ENCODE peak calls at places on chromosomes 6 and 20, in ten cellular contexts. X is HL-60; T is CD4-positive, alpha-beta T cell; B is NT2/D1; Y is lung; Z is CD4-positive, alpha-beta memory T cell; A is BJ; N is psoas muscle; Q is upper lobe of right lung; J is fibroblast of lung. M is an unnamed sample. For H3K27me3, the result is how much of the 10 kb centered on the place peaks cover.

GRCh38 chr6:130202782-130203181 is 20.0 kb downstream of the SAMD3 start:
- DNase-seq in X (no peak), T (no peak), B (no peak), Y (no peak), Z (peak), A (no peak), N (no peak), Q (no peak), J (no peak), M (no peak)

GRCh38 chr20:25076731-25077609 is 5.0 kb downstream of the VSX1 start:
- DNase-seq in X (no peak), T (no peak), B (no peak), Y (no peak), Z (no peak), A (no peak), N (no peak), Q (no peak), J (no peak), M (no peak)

GRCh38 chr6:136007355-136007754 is 155.9 kb downstream of the PDE7B start:
- DNase-seq in X (peak), T (no peak), B (no peak), Y (no peak), Z (no peak), A (no peak), N (no peak), Q (no peak), J (no peak), M (no peak)

GRCh38 chr6:132607544-132608233 is 16.4 kb downstream of the TAAR2 start:
- DNase-seq in X (no peak), T (no peak), B (no peak), Y (no peak), Z (no peak), A (no peak), N (no peak), Q (no peak), J (no peak), M (no peak)

GRCh38 chr6:906920-907319 is 214.0 kb upstream of the EXOC2 start:
- DNase-seq in X (no peak), T (no peak), B (no peak), Y (no peak), Z (no peak), A (no peak), N (no peak), Q (no peak), J (no peak), M (no peak)

GRCh38 chr6:37221585-37222124 is 35.9 kb upstream of the TBC1D22B start:
- DNase-seq in X (no peak), T (no peak), B (no peak), Y (no peak), Z (no peak), A (no peak), N (no peak), Q (no peak), J (no peak), M (no peak)

GRCh38 chr6:71367763-71368162 is 79.2 kb downstream of the OGFRL1 start:
- DNase-seq in X (no peak), T (no peak), B (no peak), Y (no peak), Z (no peak), A (no peak), N (no peak), Q (no peak), J (peak), M (no peak)

GRCh38 chr6:40536442-40536841 is 50.7 kb downstream of the LRFN2 start:
- DNase-seq in X (no peak), T (no peak), B (no peak), Y (no peak), Z (no peak), A (no peak), N (no peak), Q (no peak), J (no peak), M (no peak)

GRCh38 chr6:82818727-82819126 is 246.9 kb downstream of the UBE3D start:
- DNase-seq in X (no peak), T (no peak), B (no peak), Y (no peak), Z (no peak), A (no peak), N (no peak), Q (no peak), J (peak), M (peak)

GRCh38 chr20:59771506-59772372 is 161.7 kb downstream of the SYCP2 start:
- DNase-seq in X (no peak), T (no peak), B (no peak), Y (no peak), Z (no peak), A (no peak), N (no peak), Q (no peak), J (no peak), M (no peak)

GRCh38 chr20:8744228-8744844 is 324.6 kb upstream of the PLCB4 start:
- DNase-seq in X (no peak), T (no peak), B (no peak), Y (no peak), Z (no peak), A (no peak), N (no peak), Q (no peak), J (peak), M (no peak)

GRCh38 chr6:130494745-130495144 is 128.9 kb downstream of the TMEM200A start:
- DNase-seq in X (no peak), T (no peak), B (no peak), Y (no peak), Z (no peak), A (no peak), N (no peak), Q (no peak), J (no peak), M (no peak)

GRCh38 chr20:61727761-61728160 is 337.9 kb downstream of the TAF4 start:
- DNase-seq in X (no peak), T (no peak), B (no peak), Y (no peak), Z (no peak), A (no peak), N (no peak), Q (no peak), J (no peak), M (no peak)

GRCh38 chr6:30781697-30782424 is 37.5 kb upstream of the IER3 start:
- DNase-seq in X (peak), T (no peak), B (no peak), Y (peak), Z (no peak), A (peak), N (peak), Q (peak), J (peak), M (peak)

GRCh38 chr6:164404802-164405488 is 904.5 kb downstream of the C6orf118 start:
- DNase-seq in X (no peak), T (no peak), B (no peak), Y (no peak), Z (no peak), A (no peak), N (no peak), Q (no peak), J (no peak), M (no peak)

GRCh38 chr6:38773338-38773737 is 58.2 kb downstream of the DNAH8 start:
- DNase-seq in X (no peak), T (no peak), B (peak), Y (no peak), Z (no peak), A (no peak), N (no peak), Q (no peak), J (no peak), M (no peak)

GRCh38 chr20:59560588-59561227 is 43.6 kb upstream of the PHACTR3 start:
- DNase-seq in X (peak), T (no peak), B (peak), Y (no peak), Z (no peak), A (no peak), N (no peak), Q (no peak), J (peak), M (no peak)

GRCh38 chr20:32898721-32899120 is 40.0 kb downstream of the EFCAB8 start:
- DNase-seq in X (no peak), T (no peak), B (no peak), Y (no peak), Z (no peak), A (peak), N (no peak), Q (no peak), J (no peak), M (no peak)

GRCh38 chr20:62607366-62608217 is 34.7 kb upstream of the SLCO4A1 start:
- DNase-seq in X (no peak), T (no peak), B (no peak), Y (no peak), Z (no peak), A (no peak), N (peak), Q (no peak), J (no peak), M (no peak)

GRCh38 chr20:60117040-60117439 is 158.8 kb downstream of the CDH26 start:
- DNase-seq in X (no peak), T (no peak), B (no peak), Y (no peak), Z (no peak), A (peak), N (no peak), Q (no peak), J (no peak), M (no peak)

GRCh38 chr6:46419576-46420002 is 71.7 kb downstream of the RCAN2 start:
- DNase-seq in X (no peak), T (no peak), B (peak), Y (peak), Z (no peak), A (no peak), N (no peak), Q (no peak), J (peak), M (peak)

GRCh38 chr6:41723178-41723935 is 12.1 kb downstream of the TFEB start:
- DNase-seq in X (peak), T (no peak), B (no peak), Y (peak), Z (no peak), A (peak), N (peak), Q (peak), J (peak), M (peak)

GRCh38 chr6:86581833-86582232 is 355.5 kb upstream of the HTR1E start:
- DNase-seq in X (no peak), T (no peak), B (no peak), Y (no peak), Z (no peak), A (no peak), N (no peak), Q (no peak), J (no peak), M (no peak)

GRCh38 chr6:39049575-39050283 is 1.1 kb downstream of the GLP1R start:
- DNase-seq in X (no peak), T (no peak), B (no peak), Y (no peak), Z (no peak), A (no peak), N (no peak), Q (peak), J (no peak), M (no peak)

GRCh38 chr6:1363729-1364572 is 25.4 kb upstream of the FOXF2 start:
- DNase-seq in X (no peak), T (no peak), B (no peak), Y (no peak), Z (no peak), A (peak), N (peak), Q (no peak), J (peak), M (no peak)

GRCh38 chr20:45011108-45011526 is 44.8 kb downstream of the STK4 start:
- DNase-seq in X (no peak), T (no peak), B (peak), Y (peak), Z (peak), A (no peak), N (no peak), Q (no peak), J (peak), M (peak)

GRCh38 chr6:27839303-27840081 is 72.7 kb downstream of the OR2B2 start:
- DNase-seq in X (no peak), T (no peak), B (no peak), Y (peak), Z (no peak), A (peak), N (peak), Q (no peak), J (peak), M (peak)

GRCh38 chr6:117530467-117531242 is 48.2 kb downstream of the DCBLD1 start:
- DNase-seq in X (no peak), T (no peak), B (no peak), Y (no peak), Z (no peak), A (no peak), N (no peak), Q (no peak), J (peak), M (no peak)

GRCh38 chr6:45486739-45487138 is 109.0 kb upstream of the SUPT3H start:
- DNase-seq in X (no peak), T (no peak), B (no peak), Y (no peak), Z (no peak), A (no peak), N (no peak), Q (no peak), J (no peak), M (no peak)

GRCh38 chr20:2054911-2055310 is 46.7 kb upstream of the STK35 start:
- DNase-seq in X (no peak), T (no peak), B (no peak), Y (no peak), Z (no peak), A (no peak), N (no peak), Q (no peak), J (no peak), M (no peak)

GRCh38 chr6:105667061-105667460 is 264.2 kb upstream of the PREP start:
- DNase-seq in X (no peak), T (no peak), B (no peak), Y (no peak), Z (no peak), A (no peak), N (no peak), Q (no peak), J (no peak), M (no peak)

GRCh38 chr20:7841967-7842301 is 98.3 kb downstream of the HAO1 start:
- DNase-seq in X (no peak), T (no peak), B (no peak), Y (no peak), Z (no peak), A (peak), N (peak), Q (no peak), J (peak), M (peak)

GRCh38 chr6:157693867-157694266 is 129.2 kb upstream of the SNX9 start:
- DNase-seq in X (no peak), T (no peak), B (no peak), Y (no peak), Z (no peak), A (no peak), N (no peak), Q (peak), J (no peak), M (no peak)

GRCh38 chr6:89475634-89476033 is 42.7 kb downstream of the ANKRD6 start:
- DNase-seq in X (no peak), T (no peak), B (no peak), Y (no peak), Z (no peak), A (no peak), N (no peak), Q (no peak), J (peak), M (no peak)

GRCh38 chr20:63127700-63128364 is 88.1 kb downstream of the YTHDF1 start:
- DNase-seq in X (no peak), T (no peak), B (no peak), Y (no peak), Z (no peak), A (no peak), N (no peak), Q (peak), J (no peak), M (no peak)

GRCh38 chr20:58225490-58226200 is 2.8 kb downstream of the ANKRD60 start:
- DNase-seq in X (no peak), T (no peak), B (no peak), Y (no peak), Z (no peak), A (no peak), N (no peak), Q (no peak), J (no peak), M (no peak)
- H3K27me3 ChIP-seq in X (half or more), T (half or more), B (under half), Y (under half), Z (under half), A (under half), N (under half), Q (half or more), J (under half), M (under half)

DNA sequence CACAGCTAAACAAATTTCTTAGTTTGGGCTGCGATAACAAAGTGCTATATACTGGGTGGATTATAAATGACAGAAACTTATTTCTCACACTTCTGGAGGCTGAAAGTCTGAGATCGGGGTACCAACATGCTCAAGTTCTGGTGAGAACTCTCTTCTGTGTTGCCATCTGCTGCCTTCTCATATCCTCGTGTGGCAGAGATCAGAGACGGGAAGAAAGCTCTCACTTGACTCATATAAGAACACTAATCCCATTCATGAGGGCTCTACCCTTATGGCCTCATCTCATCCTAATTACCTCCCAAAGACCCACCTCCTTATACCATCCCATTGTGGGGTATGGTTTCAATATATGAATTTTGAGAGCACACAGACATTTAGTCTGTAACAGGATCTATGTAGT is 162.0 kb upstream of the DTNBP1 start:
- DNase-seq in X (no peak), T (no peak), B (no peak), Y (no peak), Z (no peak), A (no peak), N (no peak), Q (no peak), J (no peak), M (no peak)
- H3K27me3 ChIP-seq in X (under half), T (under half), B (under half), Y (under half), Z (under half), A (under half), N (under half), Q (under half), J (under half), M (under half)

DNA sequence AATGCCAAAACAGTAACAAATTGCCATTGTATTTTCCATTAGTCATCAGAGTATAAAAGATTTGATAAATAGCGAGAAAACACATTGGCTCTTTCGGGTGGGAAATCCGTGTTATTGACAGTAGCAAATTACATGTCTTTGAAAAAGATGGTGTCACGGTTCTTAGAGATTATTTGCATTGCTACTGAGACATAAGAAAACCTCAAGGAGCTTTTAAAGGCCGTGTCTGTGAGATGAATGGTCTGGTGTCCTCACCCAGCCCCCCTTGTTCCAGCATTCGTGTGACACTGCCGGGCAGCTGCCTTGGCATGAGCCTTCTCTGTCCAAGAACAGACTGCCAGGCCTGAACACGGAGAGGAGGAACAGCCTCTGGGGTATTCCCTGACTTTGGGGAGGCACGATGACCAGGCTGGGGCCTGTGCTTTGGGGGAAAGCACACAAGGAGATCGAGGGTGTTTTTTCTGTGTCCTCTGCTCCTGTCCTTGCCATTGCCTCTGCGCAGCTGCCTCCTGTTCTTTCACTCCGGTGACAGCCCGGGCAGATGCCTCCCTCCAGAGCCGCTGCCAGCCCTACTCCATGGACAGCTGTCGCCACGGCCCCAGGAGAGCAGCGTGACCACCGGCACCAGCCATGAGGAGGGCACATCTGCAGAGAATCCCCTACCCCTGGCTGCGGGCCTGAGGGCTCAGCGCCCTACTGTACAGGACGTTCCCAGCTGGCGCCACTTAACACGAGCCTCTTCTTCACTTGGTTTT is 167.7 kb upstream of the CDYL start:
- DNase-seq in X (no peak), T (no peak), B (no peak), Y (no peak), Z (no peak), A (no peak), N (peak), Q (no peak), J (no peak), M (no peak)
- H3K27me3 ChIP-seq in X (under half), T (under half), B (under half), Y (under half), Z (under half), A (under half), N (under half), Q (under half), J (under half), M (under half)

GRCh38 chr6:149852180-149852579 is 12.0 kb downstream of the LRP11 start:
- DNase-seq in X (no peak), T (no peak), B (no peak), Y (peak), Z (no peak), A (no peak), N (no peak), Q (peak), J (no peak), M (peak)

GRCh38 chr6:149855040-149855654 is 9.0 kb downstream of the LRP11 start:
- DNase-seq in X (no peak), T (no peak), B (no peak), Y (no peak), Z (no peak), A (no peak), N (no peak), Q (no peak), J (peak), M (peak)

GRCh38 chr6:149851461-149851860 is 12.7 kb downstream of the LRP11 start:
- DNase-seq in X (no peak), T (no peak), B (no peak), Y (no peak), Z (no peak), A (no peak), N (no peak), Q (no peak), J (peak), M (no peak)

GRCh38 chr6:149854532-149854931 is 9.6 kb downstream of the LRP11 start:
- DNase-seq in X (no peak), T (no peak), B (no peak), Y (peak), Z (no peak), A (no peak), N (no peak), Q (peak), J (no peak), M (peak)

DNA sequence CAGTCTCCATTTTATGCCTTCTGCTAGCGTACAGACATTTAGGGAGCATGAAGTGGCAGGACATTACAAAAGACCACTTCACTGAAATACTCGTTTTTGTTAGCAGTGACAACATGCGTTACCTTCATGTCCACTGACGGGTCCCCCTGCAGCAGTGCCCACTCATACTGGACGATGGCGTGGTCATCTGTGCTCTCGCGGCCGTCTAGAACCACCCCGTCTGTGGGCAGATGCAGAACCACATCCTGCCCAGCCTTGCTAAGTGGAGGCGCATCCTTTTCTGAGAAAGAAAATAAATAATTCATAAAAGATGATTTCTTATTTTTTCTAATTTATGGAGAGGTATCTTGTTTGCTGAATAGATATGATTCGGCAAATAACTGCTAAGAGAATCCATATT is 11.3 kb downstream of the LRP11 start:
- DNase-seq in X (no peak), T (no peak), B (no peak), Y (no peak), Z (no peak), A (no peak), N (no peak), Q (no peak), J (no peak), M (no peak)
- H3K27me3 ChIP-seq in X (under half), T (under half), B (under half), Y (under half), Z (under half), A (under half), N (under half), Q (under half), J (under half), M (under half)

M was measured in MG63.